ENCODE peak calls at places on chromosomes 7 and 10, in five cellular contexts. D, N, Q, X and A are unnamed samples.

GRCh38 chr10:7320072-7320471 is 90.8 kb downstream of the SFMBT2 start:
- DNase-seq in Q (no peak), D (no peak), X (no peak), N (no peak), A (no peak)

GRCh38 chr7:74101061-74101681 is 17.6 kb downstream of the LIMK1 start:
- DNase-seq in Q (peak; percentile 60), D (no peak), X (peak; percentile 48), N (no peak), A (no peak)

GRCh38 chr7:51012569-51013217 is 230.0 kb upstream of the GRB10 start:
- DNase-seq in Q (no peak), D (no peak), N (no peak), X (no peak), A (no peak)

GRCh38 chr7:19215421-19215820 is 70.2 kb upstream of the FERD3L start:
- DNase-seq in D (no peak), Q (no peak), N (no peak), X (no peak), A (no peak)

GRCh38 chr7:45178241-45179225 is 20.9 kb downstream of the RAMP3 start:
- DNase-seq in X (peak; percentile 54), D (peak; percentile 7), Q (no peak), N (peak; percentile 4), A (peak; percentile 65)

GRCh38 chr7:135410546-135410942 is 99.4 kb downstream of the CNOT4 start:
- DNase-seq in N (no peak), D (no peak), X (no peak), Q (no peak), A (no peak)

GRCh38 chr7:141511370-141512335 is 39.6 kb upstream of the AGK start:
- DNase-seq in D (no peak), X (no peak), N (no peak), Q (no peak), A (no peak)

GRCh38 chr10:17290226-17290625 is 62.2 kb downstream of the VIM start:
- DNase-seq in D (peak; percentile 50), Q (no peak), N (no peak), X (peak; percentile 67), A (peak; percentile 40)

GRCh38 chr7:16657656-16658279 is 11.8 kb downstream of the BZW2 start:
- DNase-seq in N (no peak), Q (no peak), D (no peak), X (peak; percentile 91), A (no peak)

GRCh38 chr7:68470836-68471235 is 1127.4 kb upstream of the AUTS2 start:
- DNase-seq in X (no peak), Q (no peak), D (no peak), N (no peak), A (no peak)

GRCh38 chr7:21869785-21870402 is 75.8 kb downstream of the CDCA7L start:
- DNase-seq in D (no peak), N (no peak), Q (no peak), X (peak; percentile 7), A (no peak)

GRCh38 chr10:93248583-93249227 is 175.0 kb downstream of the CYP26A1 start:
- DNase-seq in N (no peak), D (no peak), Q (no peak), X (peak; percentile 56), A (no peak)

DNA sequence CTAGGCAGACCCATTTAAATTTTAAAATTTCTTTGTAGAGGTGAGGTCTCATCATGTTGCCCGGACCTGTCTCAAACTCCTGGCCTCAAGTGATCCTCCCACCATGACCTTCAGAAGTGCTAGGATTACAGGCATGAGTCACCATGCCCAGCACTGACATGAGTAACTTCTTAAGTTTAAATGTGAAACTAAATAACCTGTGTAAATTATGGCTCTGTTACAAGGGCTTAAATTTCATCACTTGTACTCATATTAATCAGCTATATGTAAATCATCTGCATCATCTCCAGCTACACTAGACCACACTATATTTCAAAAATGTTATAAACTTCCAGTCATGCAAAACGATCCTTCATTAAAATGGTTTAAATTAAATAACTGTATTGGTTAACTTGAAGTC is 56.1 kb downstream of the ATAD1 start:
- DNase-seq in N (peak; percentile 55), Q (no peak), X (peak; percentile 42), D (peak; percentile 40), A (no peak)
- TF ChIP-seq REST in N (no peak), Q (no peak), X (no peak), D (no peak), A (no peak)

DNA sequence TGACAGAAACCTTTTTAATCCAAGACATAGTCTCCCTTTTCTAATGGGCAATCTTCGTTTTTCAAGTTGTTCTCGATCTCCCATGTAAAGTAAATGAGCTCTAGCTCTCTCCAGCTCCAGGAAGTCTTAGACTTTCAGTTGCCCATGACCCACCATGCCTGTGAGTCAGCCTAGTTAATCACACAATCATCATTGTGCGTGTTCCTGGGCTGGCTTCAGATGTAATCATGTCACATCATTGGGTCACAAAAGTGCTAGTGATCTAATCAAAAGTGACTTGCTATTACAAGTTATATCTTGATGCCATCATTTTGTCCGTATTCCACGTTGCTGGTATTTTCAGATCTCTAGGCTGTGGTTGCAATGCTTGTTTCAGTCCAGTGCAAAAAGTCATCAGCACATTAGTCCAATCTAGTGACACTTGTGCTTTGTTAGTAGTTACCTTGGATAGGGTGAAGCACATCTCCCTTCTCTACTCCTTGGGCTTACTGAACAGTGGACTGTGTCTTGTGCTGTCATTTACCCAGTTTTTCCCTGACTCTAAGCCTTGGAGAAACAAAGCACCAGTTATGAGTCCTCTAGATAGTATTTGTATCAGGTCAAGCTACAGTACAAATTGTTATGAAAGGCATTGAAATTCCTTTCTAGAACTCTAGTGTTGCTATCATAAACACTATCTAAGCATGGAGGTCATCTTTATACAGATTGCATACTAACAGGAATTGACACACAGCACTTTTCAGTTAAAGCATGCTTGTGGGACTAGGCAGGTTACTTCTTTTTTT is 316.6 kb downstream of the GFRA1 start:
- DNase-seq in D (no peak), X (no peak), Q (no peak), N (no peak), A (no peak)
- TF ChIP-seq JUND in D (no peak), X (no peak), Q (no peak), N (no peak), A (no peak)

GRCh38 chr10:96992721-96993120 is 160.6 kb downstream of the LCOR start:
- DNase-seq in N (no peak), D (no peak), X (no peak), Q (no peak), A (no peak)
- TF ChIP-seq REST in N (no peak), D (no peak), X (no peak), Q (no peak), A (no peak)

DNA sequence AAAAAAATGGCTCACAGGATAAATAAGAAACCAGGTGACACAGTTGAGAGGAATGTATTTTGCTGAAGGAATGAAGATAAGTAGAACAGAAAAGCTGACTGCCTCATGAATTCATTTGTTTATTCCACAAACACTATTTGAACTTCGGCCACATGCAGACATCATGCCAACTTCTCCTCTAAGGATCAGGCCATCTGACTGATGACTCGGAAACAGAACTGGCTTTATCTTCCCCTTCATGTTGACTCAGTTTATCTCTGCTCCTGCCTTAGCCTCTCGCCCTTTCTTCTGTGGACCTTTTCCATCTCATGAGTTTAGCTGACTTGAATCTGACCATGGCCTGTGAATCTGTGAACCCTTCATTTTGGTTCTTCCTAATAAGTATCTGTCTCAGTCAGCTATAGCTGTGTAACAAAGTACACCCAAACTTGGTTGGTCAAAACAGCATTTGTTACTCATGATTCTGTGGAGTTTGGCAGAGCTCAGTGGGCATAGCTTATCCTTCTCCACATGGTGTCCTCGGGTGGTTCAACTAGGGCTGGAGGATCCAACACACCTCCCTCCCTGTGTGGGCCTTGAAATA is 44.0 kb upstream of the GRID1 start:
- DNase-seq in X (no peak), D (no peak), N (peak; percentile 94), Q (no peak), A (no peak)
- TF ChIP-seq JUND in X (no peak), D (no peak), N (no peak), Q (no peak), A (no peak)

DNA sequence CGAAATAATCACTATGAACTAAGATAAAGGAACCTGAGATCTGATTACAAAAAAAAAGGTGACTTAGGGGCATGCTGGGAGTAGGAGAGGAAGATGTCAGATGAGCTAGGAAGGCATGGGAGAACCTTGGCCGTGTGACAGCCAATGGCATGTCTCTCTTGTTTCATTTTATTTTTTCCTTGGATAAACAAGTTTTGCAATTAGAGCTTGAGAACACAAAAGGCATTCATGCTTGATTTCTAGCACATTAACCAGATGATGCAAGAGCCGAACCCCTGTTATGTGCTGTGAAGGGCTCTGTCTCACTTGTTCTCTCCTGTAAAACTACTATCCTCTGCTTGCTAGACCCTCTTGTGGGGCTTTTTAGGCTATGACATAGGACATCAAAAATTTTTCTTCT is 134.3 kb upstream of the ASAH2 start:
- DNase-seq in X (no peak), D (no peak), Q (no peak), N (peak; percentile 35), A (no peak)
- TF ChIP-seq REST in X (no peak), D (no peak), Q (no peak), N (no peak), A (no peak)

GRCh38 chr7:95244616-95245015 is 79.7 kb downstream of the PON1 start:
- DNase-seq in N (no peak), D (no peak), Q (no peak), X (no peak), A (no peak)

GRCh38 chr7:95251966-95252365 is 72.4 kb downstream of the PON1 start:
- DNase-seq in N (no peak), Q (no peak), D (no peak), X (no peak), A (no peak)

GRCh38 chr7:95245828-95246227 is 78.5 kb downstream of the PON1 start:
- DNase-seq in Q (no peak), N (no peak), X (no peak), D (no peak), A (no peak)

GRCh38 chr7:95250591-95250990 is 73.7 kb downstream of the PON1 start:
- DNase-seq in D (no peak), X (no peak), N (no peak), Q (no peak), A (no peak)

GRCh38 chr7:95246935-95247370 is 77.4 kb downstream of the PON1 start:
- DNase-seq in Q (peak; percentile 5), X (peak; percentile 71), D (peak; percentile 54), N (peak; percentile 54), A (peak; percentile 55)
- TF ChIP-seq JUND in Q (no peak), X (no peak), D (no peak), N (no peak), A (no peak)

GRCh38 chr10:33052476-33052875 is 94.4 kb upstream of the ITGB1 start:
- DNase-seq in N (no peak), D (no peak), X (no peak), Q (no peak), A (no peak)
- TF ChIP-seq REST in N (no peak), D (no peak), X (no peak), Q (no peak), A (no peak)

DNA sequence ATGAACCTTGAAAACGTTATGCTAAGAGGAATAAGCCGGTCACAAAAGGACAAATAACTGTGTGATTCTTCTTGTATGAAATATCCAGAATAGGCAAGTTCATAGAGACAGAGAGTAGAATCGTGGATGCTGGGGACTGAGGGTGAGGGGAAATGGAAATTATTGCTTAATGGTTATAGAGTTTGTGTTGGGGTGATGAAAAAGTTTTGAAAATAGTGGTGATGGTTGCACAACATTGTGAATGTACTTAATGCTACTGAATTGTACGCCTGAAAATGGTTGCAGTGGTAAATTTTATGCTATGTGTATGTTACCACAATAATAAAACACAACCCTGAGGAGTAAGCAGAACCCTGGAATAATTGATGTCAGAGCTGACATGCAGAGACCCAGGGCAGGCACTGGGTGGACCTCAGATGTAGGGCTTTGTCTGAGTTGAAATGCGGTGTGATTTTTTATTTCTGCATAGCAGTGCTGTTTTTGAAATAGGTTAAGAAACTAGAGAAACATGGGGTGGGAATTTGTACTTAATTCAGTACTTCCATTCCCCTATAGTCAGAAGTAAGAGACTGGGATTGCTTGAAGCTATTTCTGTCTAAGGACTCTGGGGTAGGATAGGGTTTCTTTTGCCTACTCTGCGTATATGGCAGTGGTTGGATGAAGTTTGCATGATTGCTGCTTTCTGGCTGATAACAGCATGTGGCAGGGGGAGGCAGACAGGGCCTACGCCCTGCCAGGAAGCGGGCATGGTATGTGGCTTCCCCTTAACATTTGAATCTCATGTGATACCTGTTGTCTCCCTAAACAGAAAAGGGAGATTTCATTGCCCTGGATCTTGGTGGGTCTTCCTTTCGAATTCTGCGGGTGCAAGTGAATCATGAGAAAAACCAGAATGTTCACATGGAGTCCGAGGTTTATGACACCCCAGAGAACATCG is 57.4 kb downstream of the TACR2 start:
- DNase-seq in D (no peak), X (no peak), N (no peak), Q (no peak), A (no peak)
- TF ChIP-seq JUND in D (no peak), X (no peak), N (no peak), Q (no peak), A (no peak)